ENCODE peak calls at places on chromosomes 13 and 19, in four cellular contexts. J is IMR-90, G is GM12878, I is K562. K is an unnamed sample.

GRCh38 chr19:36421749-36422481 is 3.5 kb upstream of the ZFP82 start:
- DNase-seq in J (no peak), G (no peak), I (no peak), K (no peak)

GRCh38 chr19:45164577-45165335 is 4.0 kb upstream of the NKPD1 start:
- DNase-seq in J (peak), G (peak), I (peak), K (peak)

GRCh38 chr13:64154514-64154913 is 2738.9 kb upstream of the PCDH20 start:
- DNase-seq in J (peak), G (no peak), I (no peak), K (peak)

GRCh38 chr13:20803180-20803965 is 29.6 kb upstream of the EEF1AKMT1 start:
- DNase-seq in J (no peak), G (no peak), I (peak), K (no peak)

GRCh38 chr19:2490659-2491058 is 14.7 kb downstream of the GADD45B start:
- DNase-seq in J (no peak), G (no peak), I (no peak), K (no peak)

GRCh38 chr13:44274838-44275237 is 98.8 kb upstream of the SERP2 start:
- DNase-seq in J (peak), G (no peak), I (no peak), K (no peak)

GRCh38 chr19:14048439-14049153 is 13.3 kb downstream of the PALM3 start:
- DNase-seq in J (no peak), G (no peak), I (peak), K (peak)

GRCh38 chr19:36449059-36449670 is 30.7 kb upstream of the ZFP82 start:
- DNase-seq in J (no peak), G (no peak), I (no peak), K (no peak)

GRCh38 chr13:40185393-40185792 is 481.0 kb downstream of the FOXO1 start:
- DNase-seq in J (no peak), G (no peak), I (no peak), K (no peak)

GRCh38 chr19:38378866-38379265 is 4.5 kb downstream of the PSMD8 start:
- DNase-seq in J (peak), G (no peak), I (no peak), K (no peak)

GRCh38 chr19:7978196-7978825 is 27.1 kb downstream of the ELAVL1 start:
- DNase-seq in J (peak), G (no peak), I (no peak), K (no peak)

GRCh38 chr19:4115050-4115817 is 8.7 kb downstream of the MAP2K2 start:
- DNase-seq in J (no peak), G (peak), I (no peak), K (no peak)

GRCh38 chr13:103788061-103788652 is 721.9 kb upstream of the SLC10A2 start:
- DNase-seq in J (no peak), G (no peak), I (no peak), K (no peak)

GRCh38 chr19:4831351-4832340 is at the start of gene TICAM1:
- DNase-seq in J (peak), G (no peak), I (peak), K (peak)

GRCh38 chr13:109152941-109153340 is 523.5 kb downstream of the MYO16 start:
- DNase-seq in J (no peak), G (no peak), I (no peak), K (no peak)

GRCh38 chr13:65347420-65348030 is 1882.6 kb downstream of the PCDH9 start:
- DNase-seq in J (no peak), G (no peak), I (no peak), K (no peak)

GRCh38 chr19:51094696-51095279 is 12.1 kb upstream of the KLK14 start:
- DNase-seq in J (no peak), G (no peak), I (peak), K (peak)

GRCh38 chr13:83216521-83217245 is 665.6 kb downstream of the SLITRK1 start:
- DNase-seq in J (peak), G (no peak), I (no peak), K (no peak)

GRCh38 chr19:17739121-17739875 is 12.0 kb upstream of the FCHO1 start:
- DNase-seq in J (no peak), G (peak), I (peak), K (no peak)

GRCh38 chr13:82758056-82758455 is 1124.2 kb downstream of the SLITRK1 start:
- DNase-seq in J (peak), G (no peak), I (no peak), K (no peak)

GRCh38 chr13:76707360-76707759 is 178.8 kb downstream of the KCTD12 start:
- DNase-seq in J (peak), G (no peak), I (no peak), K (no peak)

GRCh38 chr13:105848494-105848893 is 687.0 kb downstream of the EFNB2 start:
- DNase-seq in J (no peak), G (no peak), I (no peak), K (no peak)

GRCh38 chr19:7188682-7189629 is 105.3 kb downstream of the INSR start:
- DNase-seq in J (no peak), G (no peak), I (no peak), K (no peak)

GRCh38 chr13:20714563-20715339 is 11.3 kb downstream of the IL17D start:
- DNase-seq in J (peak), G (no peak), I (no peak), K (no peak)

GRCh38 chr13:35475131-35475959 is 1.1 kb downstream of the MAB21L1 start:
- DNase-seq in J (peak), G (no peak), I (no peak), K (no peak)

GRCh38 chr13:77207943-77208342 is 119.0 kb downstream of the MYCBP2 start:
- DNase-seq in J (peak), G (no peak), I (no peak), K (no peak)

GRCh38 chr19:6828698-6829633 is 56.5 kb downstream of the VAV1 start:
- DNase-seq in J (no peak), G (peak), I (peak), K (peak)

GRCh38 chr13:69856331-69856730 is 251.3 kb upstream of the ATXN8OS start:
- DNase-seq in J (no peak), G (no peak), I (no peak), K (no peak)

GRCh38 chr13:105395041-105395440 is 1140.4 kb downstream of the EFNB2 start:
- DNase-seq in J (peak), G (no peak), I (no peak), K (no peak)

GRCh38 chr19:47155141-47155540 is 24.5 kb downstream of the SAE1 start:
- DNase-seq in J (no peak), G (no peak), I (no peak), K (no peak)

GRCh38 chr19:19170053-19170945 is at the start of gene MEF2B:
- DNase-seq in J (peak), G (no peak), I (peak), K (peak)

GRCh38 chr19:33306853-33307792 is 4.8 kb upstream of the CEBPA start:
- DNase-seq in J (no peak), G (no peak), I (no peak), K (no peak)

GRCh38 chr19:45253396-45254027 is 2.4 kb downstream of the MARK4 start:
- DNase-seq in J (peak), G (no peak), I (no peak), K (no peak)

GRCh38 chr19:35555301-35556005 is 8.0 kb downstream of the ATP4A start:
- DNase-seq in J (peak), G (no peak), I (peak), K (peak)

GRCh38 chr13:112510987-112511715 is 76.8 kb downstream of the TUBGCP3 start:
- DNase-seq in J (no peak), G (no peak), I (no peak), K (no peak)

GRCh38 chr19:54456423-54457373 is 6.9 kb downstream of the LENG9 start:
- DNase-seq in J (no peak), G (no peak), I (no peak), K (no peak)

GRCh38 chr13:47858678-47859050 is 142.4 kb downstream of the SUCLA2 start:
- DNase-seq in J (peak), G (no peak), I (no peak), K (no peak)

GRCh38 chr13:102814793-102815192 is 15.9 kb downstream of the BIVM start:
- DNase-seq in J (no peak), G (no peak), I (no peak), K (no peak)

GRCh38 chr19:30671622-30672051 is 299.5 kb downstream of the ZNF536 start:
- DNase-seq in J (no peak), G (no peak), I (no peak), K (no peak)
- TF ChIP-seq ELK1 in J (no peak), G (no peak), I (no peak), K (no peak)

GRCh38 chr13:41652735-41653361 is 195.5 kb downstream of the RGCC start:
- DNase-seq in J (peak), G (no peak), I (peak), K (peak)
- TF ChIP-seq RCOR1 in J (no peak), G (no peak), I (no peak), K (no peak)

GRCh38 chr19:56350416-56351045 is 35.9 kb upstream of the ZSCAN5A start:
- DNase-seq in J (peak), G (peak), I (peak), K (peak)
- TF ChIP-seq ELK1 in J (no peak), G (no peak), I (no peak), K (no peak)

GRCh38 chr19:42272535-42272897 is 3.5 kb downstream of the CIC start:
- DNase-seq in J (no peak), G (no peak), I (no peak), K (no peak)
- TF ChIP-seq RCOR1 in J (no peak), G (no peak), I (no peak), K (no peak)

DNA sequence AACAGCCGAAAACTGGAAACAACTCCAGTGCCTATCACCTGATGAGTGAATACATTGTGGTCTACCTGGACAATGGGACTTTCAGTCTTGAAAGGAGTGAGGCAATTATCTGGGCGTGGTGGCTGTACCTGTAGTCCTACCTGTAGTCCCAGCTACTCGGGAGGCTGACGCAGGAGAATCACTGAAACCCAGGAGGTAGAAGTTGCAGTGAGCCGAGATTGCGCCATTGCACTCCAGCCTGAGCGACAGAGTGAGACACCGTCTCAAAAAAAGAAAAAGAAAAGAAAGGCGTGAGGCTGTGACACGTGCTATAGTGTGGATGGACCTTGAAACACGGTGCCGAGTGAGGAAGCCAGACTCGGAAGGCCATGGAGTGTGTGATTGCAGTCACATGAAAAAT is 4.1 kb upstream of the NTN5 start:
- DNase-seq in J (no peak), G (no peak), I (no peak), K (no peak)
- TF ChIP-seq ELK1 in J (no peak), G (no peak), I (no peak), K (no peak)

GRCh38 chr19:1241417-1242095 is at the start of gene ATP5F1D:
- DNase-seq in J (peak), G (peak), I (peak), K (peak)

GRCh38 chr19:1245884-1246816 is 2.2 kb upstream of the MIDN start:
- DNase-seq in J (no peak), G (no peak), I (no peak), K (no peak)

GRCh38 chr19:1244693-1245451 is 3.3 kb downstream of the ATP5F1D start:
- DNase-seq in J (no peak), G (no peak), I (no peak), K (no peak)

GRCh38 chr19:1245468-1245867 is 2.9 kb upstream of the MIDN start:
- DNase-seq in J (no peak), G (no peak), I (no peak), K (no peak)

DNA sequence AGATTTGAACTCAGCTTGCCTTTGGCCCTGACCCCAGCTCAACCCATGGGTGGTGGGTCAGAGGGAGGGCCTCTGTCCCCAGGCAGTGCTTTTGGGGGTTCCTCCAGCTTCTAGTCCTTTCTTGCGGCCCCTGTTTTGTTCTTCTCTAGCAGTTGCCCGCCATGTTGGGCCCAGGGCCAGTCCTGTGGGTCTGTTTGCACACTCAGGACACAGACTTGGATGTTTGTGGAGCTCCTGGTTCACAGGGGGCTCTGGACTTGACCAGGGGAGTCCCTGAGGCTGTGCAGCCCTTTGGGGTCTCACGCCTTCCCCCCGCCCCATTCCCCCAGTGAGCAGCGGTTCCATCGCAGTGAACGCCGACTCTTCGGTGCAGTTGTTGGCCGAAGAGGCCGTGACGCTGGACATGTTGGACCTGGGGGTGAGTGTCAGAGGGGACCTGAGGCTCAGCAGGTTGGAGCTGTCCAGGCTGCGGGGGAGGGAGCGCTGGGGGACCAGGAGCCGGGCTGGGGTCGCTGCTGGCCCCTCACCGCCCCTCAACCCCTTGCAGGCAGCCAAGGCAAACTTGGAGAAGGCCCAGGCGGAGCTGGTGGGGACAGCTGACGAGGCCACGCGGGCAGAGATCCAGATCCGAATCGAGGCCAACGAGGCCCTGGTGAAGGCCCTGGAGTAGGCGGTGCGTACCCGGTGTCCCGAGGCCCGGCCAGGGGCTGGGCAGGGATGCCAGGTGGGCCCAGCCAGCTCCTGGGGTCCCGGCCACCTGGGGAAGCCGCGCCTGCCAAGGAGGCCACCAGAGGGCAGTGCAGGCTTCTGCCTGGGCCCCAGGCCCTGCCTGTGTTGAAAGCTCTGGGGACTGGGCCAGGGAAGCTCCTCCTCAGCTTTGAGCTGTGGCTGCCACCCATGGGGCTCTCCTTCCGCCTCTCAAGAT is 2.5 kb downstream of the ATP5F1D start:
- DNase-seq in J (peak), G (no peak), I (no peak), K (peak)
- TF ChIP-seq RCOR1 in J (no peak), G (no peak), I (no peak), K (no peak)

K was measured in A549.